ENCODE peak calls at places on chromosomes 1 and 21, in eight cellular contexts. D is stimulated activated CD8-positive, alpha-beta memory T cell treated with anti-CD3 and anti-CD28 coated beads, Interleukin-15, amount 100 ng/mL, for 24 hours; N is ELR; E is stimulated activated CD4-positive, alpha-beta T cell treated with anti-CD3 and anti-CD28 coated beads, Interleukin-1b, Interleukin-23, amount 100 ng/mL, for 48 hours; L is GM13977; A is MCF 10A; W is spleen; J is mesothelial cell of epicardium. C is an unnamed sample.

GRCh38 chr21:45448810-45449657 is 44.1 kb downstream of the COL18A1 start:
- DNase-seq in D (no peak), N (no peak), E (no peak), L (no peak), A (no peak), W (peak), J (no peak), C (no peak)

GRCh38 chr1:85544689-85545203 is 35.8 kb upstream of the CCN1 start:
- DNase-seq in D (no peak), N (peak), E (no peak), L (no peak), A (peak), W (no peak), J (no peak), C (peak)

GRCh38 chr1:218390625-218391024 is 45.5 kb downstream of the TGFB2 start:
- DNase-seq in D (no peak), N (no peak), E (no peak), L (no peak), A (peak), W (no peak), J (no peak), C (peak)

GRCh38 chr1:179831225-179831624 is 46.4 kb downstream of the TOR1AIP2 start:
- DNase-seq in D (no peak), N (no peak), E (no peak), L (no peak), A (no peak), W (no peak), J (no peak), C (no peak)

GRCh38 chr21:44836666-44837471 is 19.0 kb upstream of the SUMO3 start:
- DNase-seq in D (no peak), N (peak), E (no peak), L (no peak), A (no peak), W (peak), J (no peak), C (no peak)

GRCh38 chr1:61921435-61921834 is 179.2 kb downstream of the PATJ start:
- DNase-seq in D (no peak), N (peak), E (no peak), L (no peak), A (peak), W (no peak), J (no peak), C (no peak)

GRCh38 chr1:17167041-17167782 is 37.7 kb upstream of the PADI1 start:
- DNase-seq in D (no peak), N (peak), E (no peak), L (no peak), A (no peak), W (no peak), J (no peak), C (no peak)

GRCh38 chr1:186374313-186375151 is 521 bp downstream of the TPR start:
- DNase-seq in D (no peak), N (peak), E (peak), L (peak), A (peak), W (no peak), J (no peak), C (peak)

GRCh38 chr1:197393105-197393504 is 125.1 kb downstream of the CRB1 start:
- DNase-seq in D (no peak), N (peak), E (no peak), L (no peak), A (no peak), W (no peak), J (no peak), C (no peak)

GRCh38 chr1:29736582-29737188 is 500.4 kb downstream of the PTPRU start:
- DNase-seq in D (no peak), N (peak), E (no peak), L (no peak), A (peak), W (no peak), J (peak), C (no peak)

GRCh38 chr1:22662318-22662717 is 9.3 kb downstream of the C1QB start:
- DNase-seq in D (no peak), N (peak), E (no peak), L (peak), A (peak), W (no peak), J (no peak), C (no peak)

GRCh38 chr21:45941338-45941710 is 40.2 kb upstream of the COL6A1 start:
- DNase-seq in D (no peak), N (no peak), E (no peak), L (no peak), A (no peak), W (no peak), J (no peak), C (no peak)

GRCh38 chr1:238892612-238893011 is 493.8 kb upstream of the CHRM3 start:
- DNase-seq in D (no peak), N (peak), E (no peak), L (no peak), A (peak), W (no peak), J (no peak), C (peak)

GRCh38 chr1:180229483-180230415 is at the start of gene LHX4:
- DNase-seq in D (no peak), N (peak), E (no peak), L (peak), A (peak), W (no peak), J (no peak), C (no peak)

GRCh38 chr1:17258116-17258757 is 9.3 kb downstream of the PADI3 start:
- DNase-seq in D (no peak), N (no peak), E (no peak), L (no peak), A (no peak), W (no peak), J (no peak), C (peak)

GRCh38 chr1:181181792-181182585 is 93.5 kb downstream of the IER5 start:
- DNase-seq in D (no peak), N (no peak), E (no peak), L (no peak), A (no peak), W (no peak), J (no peak), C (no peak)

GRCh38 chr1:226737819-226738420 is 1.2 kb downstream of the ITPKB start:
- DNase-seq in D (peak), N (peak), E (peak), L (no peak), A (peak), W (peak), J (no peak), C (peak)

GRCh38 chr1:222909586-222909985 is 94.7 kb downstream of the DISP1 start:
- DNase-seq in D (no peak), N (peak), E (no peak), L (no peak), A (peak), W (no peak), J (no peak), C (no peak)

GRCh38 chr1:55304306-55304705 is 89.1 kb upstream of the USP24 start:
- DNase-seq in D (no peak), N (no peak), E (no peak), L (no peak), A (no peak), W (no peak), J (no peak), C (no peak)

GRCh38 chr1:224726783-224727182 is 110.7 kb downstream of the CNIH3 start:
- DNase-seq in D (no peak), N (peak), E (no peak), L (no peak), A (peak), W (no peak), J (no peak), C (peak)

GRCh38 chr1:31036749-31037500 is 28.6 kb downstream of the PUM1 start:
- DNase-seq in D (no peak), N (peak), E (no peak), L (no peak), A (no peak), W (no peak), J (no peak), C (peak)

GRCh38 chr21:44732956-44733355 is 21.6 kb upstream of the TSPEAR start:
- DNase-seq in D (no peak), N (no peak), E (no peak), L (no peak), A (no peak), W (no peak), J (no peak), C (no peak)

GRCh38 chr1:119676571-119677206 is 28.6 kb upstream of the ZNF697 start:
- DNase-seq in D (no peak), N (peak), E (no peak), L (no peak), A (peak), W (no peak), J (no peak), C (no peak)

GRCh38 chr21:45328198-45329087 is 40.7 kb upstream of the POFUT2 start:
- DNase-seq in D (no peak), N (no peak), E (no peak), L (no peak), A (no peak), W (peak), J (no peak), C (no peak)

GRCh38 chr1:225631041-225631663 is 21.8 kb downstream of the ENAH start:
- DNase-seq in D (no peak), N (no peak), E (no peak), L (no peak), A (no peak), W (no peak), J (no peak), C (no peak)

GRCh38 chr1:6634278-6635052 is 9.8 kb downstream of the THAP3 start:
- DNase-seq in D (no peak), N (peak), E (peak), L (peak), A (peak), W (peak), J (no peak), C (no peak)

GRCh38 chr1:43452789-43453441 is 816 bp downstream of the HYI start:
- DNase-seq in D (no peak), N (peak), E (no peak), L (no peak), A (peak), W (no peak), J (no peak), C (no peak)

GRCh38 chr1:61109158-61109557 is 26.8 kb downstream of the NFIA start:
- DNase-seq in D (no peak), N (no peak), E (no peak), L (no peak), A (no peak), W (no peak), J (no peak), C (no peak)

GRCh38 chr1:41380979-41381690 is 19.9 kb downstream of the FOXO6 start:
- DNase-seq in D (no peak), N (no peak), E (no peak), L (no peak), A (no peak), W (no peak), J (peak), C (no peak)

GRCh38 chr1:236416165-236416564 is 22.1 kb downstream of the EDARADD start:
- DNase-seq in D (no peak), N (no peak), E (no peak), L (no peak), A (no peak), W (no peak), J (no peak), C (no peak)

C was measured in foreskin keratinocyte.